ENCODE peak calls at places on chromosomes 11 and 22, in seven cellular contexts. O, D, Z, L, R, W and B are unnamed samples.

GRCh38 chr11:20342347-20343279 is 20.9 kb upstream of the HTATIP2 start:
- DNase-seq in O (no peak), D (no peak), Z (no peak), L (no peak), R (no peak), W (no peak), B (no peak)

GRCh38 chr22:23894710-23895598 is 771 bp downstream of the MIF start:
- DNase-seq in O (no peak), D (peak; percentile 90), Z (peak; percentile 94), L (no peak), R (peak; percentile 49), W (peak; percentile 73), B (peak; percentile 86)

GRCh38 chr11:58880625-58881024 is 36.1 kb upstream of the GLYATL2 start:
- DNase-seq in O (no peak), D (no peak), Z (no peak), L (no peak), R (no peak), W (no peak), B (no peak)

GRCh38 chr11:61141601-61142028 is 19.6 kb downstream of the VPS37C start:
- DNase-seq in O (no peak), D (no peak), Z (no peak), L (no peak), R (no peak), W (no peak), B (no peak)

GRCh38 chr22:39287076-39287743 is 32.2 kb downstream of the RPL3 start:
- DNase-seq in O (no peak), D (no peak), Z (no peak), L (no peak), R (no peak), W (no peak), B (no peak)

GRCh38 chr22:49997221-49997599 is 15.4 kb downstream of the IL17REL start:
- DNase-seq in O (no peak), D (no peak), Z (no peak), L (no peak), R (no peak), W (no peak), B (no peak)

GRCh38 chr11:20604864-20605601 is 5.6 kb downstream of the SLC6A5 start:
- DNase-seq in O (no peak), D (no peak), Z (no peak), L (no peak), R (no peak), W (no peak), B (no peak)

GRCh38 chr11:507727-508515 is 879 bp upstream of the RNH1 start:
- DNase-seq in O (no peak), D (peak; percentile 19), Z (no peak), L (no peak), R (no peak), W (no peak), B (no peak)

GRCh38 chr11:1020211-1020905 is 16.2 kb downstream of the MUC6 start:
- DNase-seq in O (no peak), D (no peak), Z (no peak), L (no peak), R (no peak), W (no peak), B (no peak)

GRCh38 chr11:128328955-128329551 is 258.3 kb downstream of the ETS1 start:
- DNase-seq in O (no peak), D (peak; percentile 40), Z (no peak), L (peak; percentile 89), R (peak; percentile 84), W (no peak), B (peak; percentile 37)

GRCh38 chr11:73907191-73907590 is 30.4 kb downstream of the PAAF1 start:
- DNase-seq in O (no peak), D (peak; percentile 73), Z (peak; percentile 54), L (no peak), R (peak; percentile 63), W (peak; percentile 83), B (peak; percentile 46)